ENCODE peak calls at places on chromosomes 1 and 21, in four cellular contexts. V is H4, L is NCI-H774, Y is skeletal muscle cell. X is an unnamed sample.

GRCh38 chr1:160419150-160419837 is 18.9 kb downstream of the VANGL2 start:
- DNase-seq in V (no peak), L (no peak), Y (no peak), X (no peak)

GRCh38 chr1:17553970-17554369 is 14.5 kb downstream of the ARHGEF10L start:
- DNase-seq in V (peak; percentile 38), L (no peak), Y (peak; percentile 51), X (no peak)

GRCh38 chr1:54542120-54542961 is 5.7 kb upstream of the ACOT11 start:
- DNase-seq in V (peak; percentile 88), L (peak; percentile 85), Y (peak; percentile 60), X (peak; percentile 78)

GRCh38 chr1:157409927-157410326 is 142.4 kb downstream of the FCRL5 start:
- DNase-seq in V (no peak), L (no peak), Y (no peak), X (no peak)

GRCh38 chr1:224427346-224427745 is 7.3 kb downstream of the WDR26 start:
- DNase-seq in V (peak; percentile 69), L (no peak), Y (peak; percentile 52), X (no peak)

GRCh38 chr1:155912056-155912536 is 947 bp upstream of the RIT1 start:
- DNase-seq in V (no peak), L (no peak), Y (no peak), X (no peak)

GRCh38 chr21:44846485-44847260 is 26.8 kb downstream of the PTTG1IP start:
- DNase-seq in V (no peak), L (no peak), Y (peak; percentile 16), X (no peak)

GRCh38 chr1:211579434-211580302 is 707 bp upstream of the SLC30A1 start:
- DNase-seq in V (peak; percentile 49), L (peak; percentile 70), Y (no peak), X (no peak)

GRCh38 chr1:171817511-171818265 is 23.6 kb upstream of the DNM3 start:
- DNase-seq in V (peak; percentile 67), L (no peak), Y (peak; percentile 60), X (peak; percentile 63)

GRCh38 chr1:228814091-228814610 is 78.9 kb downstream of the RHOU start:
- DNase-seq in V (no peak), L (no peak), Y (no peak), X (no peak)

GRCh38 chr1:89928506-89928905 is 66.4 kb upstream of the ZNF326 start:
- DNase-seq in V (no peak), L (no peak), Y (no peak), X (no peak)

X was measured in DMS153.